ENCODE peak calls at places on chromosomes 4 and X, in seven cellular contexts. One of them, this sample, is unnamed.

GRCh38 chr4:106898621-106899230 is 137.4 kb downstream of the DKK2 start:
- DNase-seq in BJ: peak
- DNase-seq in keratinocyte: peak
- DNase-seq in CD8-positive, alpha-beta T cell: no peak
- DNase-seq in Peyer's patch: peak
- DNase-seq in brain microvascular endothelial cell: peak
- DNase-seq in bronchial epithelial cell: peak
- DNase-seq in this sample: peak

GRCh38 chrX:19303216-19303880 is 40.4 kb upstream of the PDHA1 start:
- DNase-seq in brain microvascular endothelial cell: peak
- DNase-seq in keratinocyte: peak
- DNase-seq in bronchial epithelial cell: peak
- DNase-seq in BJ: peak
- DNase-seq in CD8-positive, alpha-beta T cell: no peak
- DNase-seq in Peyer's patch: peak
- DNase-seq in this sample: peak

GRCh38 chrX:130836447-130836846 is 66.6 kb downstream of the ENOX2 start:
- DNase-seq in bronchial epithelial cell: peak
- DNase-seq in brain microvascular endothelial cell: peak
- DNase-seq in CD8-positive, alpha-beta T cell: no peak
- DNase-seq in keratinocyte: no peak
- DNase-seq in Peyer's patch: no peak
- DNase-seq in BJ: no peak
- DNase-seq in this sample: peak

GRCh38 chr4:17030543-17030942 is 132.1 kb upstream of the LDB2 start:
- DNase-seq in CD8-positive, alpha-beta T cell: no peak
- DNase-seq in brain microvascular endothelial cell: peak
- DNase-seq in bronchial epithelial cell: peak
- DNase-seq in Peyer's patch: no peak
- DNase-seq in keratinocyte: peak
- DNase-seq in BJ: peak
- DNase-seq in this sample: peak

GRCh38 chr4:30717208-30718020 is 2.8 kb upstream of the PCDH7 start:
- DNase-seq in brain microvascular endothelial cell: peak
- DNase-seq in Peyer's patch: peak
- DNase-seq in BJ: no peak
- DNase-seq in CD8-positive, alpha-beta T cell: no peak
- DNase-seq in keratinocyte: no peak
- DNase-seq in bronchial epithelial cell: peak
- DNase-seq in this sample: peak

GRCh38 chrX:25337841-25338240 is 322.1 kb upstream of the ARX start:
- DNase-seq in brain microvascular endothelial cell: no peak
- DNase-seq in CD8-positive, alpha-beta T cell: no peak
- DNase-seq in bronchial epithelial cell: no peak
- DNase-seq in BJ: no peak
- DNase-seq in Peyer's patch: no peak
- DNase-seq in keratinocyte: no peak
- DNase-seq in this sample: no peak

GRCh38 chr4:119124314-119124713 is 11.3 kb upstream of the MYOZ2 start:
- DNase-seq in CD8-positive, alpha-beta T cell: no peak
- DNase-seq in bronchial epithelial cell: no peak
- DNase-seq in Peyer's patch: no peak
- DNase-seq in BJ: no peak
- DNase-seq in keratinocyte: no peak
- DNase-seq in brain microvascular endothelial cell: no peak
- DNase-seq in this sample: peak

GRCh38 chr4:100984901-100985300 is 362.4 kb downstream of the PPP3CA start:
- DNase-seq in CD8-positive, alpha-beta T cell: no peak
- DNase-seq in keratinocyte: no peak
- DNase-seq in bronchial epithelial cell: peak
- DNase-seq in Peyer's patch: no peak
- DNase-seq in BJ: peak
- DNase-seq in brain microvascular endothelial cell: no peak
- DNase-seq in this sample: peak

GRCh38 chr4:181677203-181677602 is 566.0 kb upstream of the TENM3 start:
- DNase-seq in CD8-positive, alpha-beta T cell: no peak
- DNase-seq in BJ: no peak
- DNase-seq in Peyer's patch: no peak
- DNase-seq in bronchial epithelial cell: no peak
- DNase-seq in keratinocyte: no peak
- DNase-seq in brain microvascular endothelial cell: no peak
- DNase-seq in this sample: no peak

GRCh38 chr4:148054275-148054674 is 322.4 kb downstream of the ARHGAP10 start:
- DNase-seq in Peyer's patch: no peak
- DNase-seq in brain microvascular endothelial cell: peak
- DNase-seq in CD8-positive, alpha-beta T cell: no peak
- DNase-seq in keratinocyte: no peak
- DNase-seq in bronchial epithelial cell: peak
- DNase-seq in BJ: no peak
- DNase-seq in this sample: peak

GRCh38 chr4:125765936-125766335 is 451.2 kb downstream of the FAT4 start:
- DNase-seq in keratinocyte: no peak
- DNase-seq in bronchial epithelial cell: peak
- DNase-seq in CD8-positive, alpha-beta T cell: no peak
- DNase-seq in brain microvascular endothelial cell: no peak
- DNase-seq in BJ: no peak
- DNase-seq in Peyer's patch: no peak
- DNase-seq in this sample: peak

GRCh38 chr4:42519803-42520417 is 122.6 kb downstream of the SHISA3 start:
- DNase-seq in bronchial epithelial cell: peak
- DNase-seq in keratinocyte: no peak
- DNase-seq in Peyer's patch: peak
- DNase-seq in brain microvascular endothelial cell: peak
- DNase-seq in CD8-positive, alpha-beta T cell: no peak
- DNase-seq in BJ: no peak
- DNase-seq in this sample: peak

GRCh38 chr4:3276961-3277360 is 15.9 kb upstream of the RGS12 start:
- DNase-seq in brain microvascular endothelial cell: peak
- DNase-seq in bronchial epithelial cell: no peak
- DNase-seq in Peyer's patch: peak
- DNase-seq in BJ: no peak
- DNase-seq in keratinocyte: no peak
- DNase-seq in CD8-positive, alpha-beta T cell: no peak
- DNase-seq in this sample: peak

GRCh38 chrX:71167031-71167781 is 22.6 kb downstream of the NLGN3 start:
- DNase-seq in keratinocyte: no peak
- DNase-seq in brain microvascular endothelial cell: no peak
- DNase-seq in Peyer's patch: no peak
- DNase-seq in bronchial epithelial cell: no peak
- DNase-seq in BJ: no peak
- DNase-seq in CD8-positive, alpha-beta T cell: no peak
- DNase-seq in this sample: no peak

GRCh38 chr4:134862116-134862515 is 660.5 kb upstream of the PABPC4L start:
- DNase-seq in CD8-positive, alpha-beta T cell: no peak
- DNase-seq in keratinocyte: no peak
- DNase-seq in brain microvascular endothelial cell: no peak
- DNase-seq in BJ: peak
- DNase-seq in bronchial epithelial cell: peak
- DNase-seq in Peyer's patch: no peak
- DNase-seq in this sample: peak

GRCh38 chrX:83984961-83985360 is 124.0 kb downstream of the CYLC1 start:
- DNase-seq in keratinocyte: no peak
- DNase-seq in Peyer's patch: no peak
- DNase-seq in BJ: no peak
- DNase-seq in brain microvascular endothelial cell: no peak
- DNase-seq in bronchial epithelial cell: no peak
- DNase-seq in CD8-positive, alpha-beta T cell: no peak
- DNase-seq in this sample: no peak

GRCh38 chr4:87950516-87950915 is 25.0 kb upstream of the SPP1 start:
- DNase-seq in CD8-positive, alpha-beta T cell: no peak
- DNase-seq in keratinocyte: no peak
- DNase-seq in BJ: no peak
- DNase-seq in Peyer's patch: no peak
- DNase-seq in brain microvascular endothelial cell: no peak
- DNase-seq in bronchial epithelial cell: no peak
- DNase-seq in this sample: no peak

GRCh38 chr4:82889287-82889686 is 1.7 kb downstream of the SEC31A start:
- DNase-seq in CD8-positive, alpha-beta T cell: no peak
- DNase-seq in Peyer's patch: no peak
- DNase-seq in BJ: no peak
- DNase-seq in brain microvascular endothelial cell: no peak
- DNase-seq in keratinocyte: no peak
- DNase-seq in bronchial epithelial cell: no peak
- DNase-seq in this sample: no peak

GRCh38 chr4:146494143-146494542 is 27.6 kb downstream of the SLC10A7 start:
- DNase-seq in Peyer's patch: no peak
- DNase-seq in keratinocyte: no peak
- DNase-seq in BJ: no peak
- DNase-seq in CD8-positive, alpha-beta T cell: no peak
- DNase-seq in brain microvascular endothelial cell: no peak
- DNase-seq in bronchial epithelial cell: no peak
- DNase-seq in this sample: no peak

GRCh38 chr4:72319596-72319995 is 249.4 kb downstream of the ADAMTS3 start:
- DNase-seq in bronchial epithelial cell: peak
- DNase-seq in Peyer's patch: no peak
- DNase-seq in BJ: peak
- DNase-seq in brain microvascular endothelial cell: peak
- DNase-seq in keratinocyte: no peak
- DNase-seq in CD8-positive, alpha-beta T cell: no peak
- DNase-seq in this sample: no peak

GRCh38 chr4:169090479-169091215 is 80.6 kb upstream of the CBR4 start:
- DNase-seq in Peyer's patch: no peak
- DNase-seq in brain microvascular endothelial cell: no peak
- DNase-seq in CD8-positive, alpha-beta T cell: no peak
- DNase-seq in BJ: no peak
- DNase-seq in bronchial epithelial cell: no peak
- DNase-seq in keratinocyte: no peak
- DNase-seq in this sample: no peak
- H3K4me3 ChIP-seq in Peyer's patch: no peak
- H3K4me3 ChIP-seq in brain microvascular endothelial cell: no peak
- H3K4me3 ChIP-seq in CD8-positive, alpha-beta T cell: no peak
- H3K4me3 ChIP-seq in BJ: no peak
- H3K4me3 ChIP-seq in bronchial epithelial cell: no peak
- H3K4me3 ChIP-seq in keratinocyte: no peak
- H3K4me3 ChIP-seq in this sample: no peak

DNA sequence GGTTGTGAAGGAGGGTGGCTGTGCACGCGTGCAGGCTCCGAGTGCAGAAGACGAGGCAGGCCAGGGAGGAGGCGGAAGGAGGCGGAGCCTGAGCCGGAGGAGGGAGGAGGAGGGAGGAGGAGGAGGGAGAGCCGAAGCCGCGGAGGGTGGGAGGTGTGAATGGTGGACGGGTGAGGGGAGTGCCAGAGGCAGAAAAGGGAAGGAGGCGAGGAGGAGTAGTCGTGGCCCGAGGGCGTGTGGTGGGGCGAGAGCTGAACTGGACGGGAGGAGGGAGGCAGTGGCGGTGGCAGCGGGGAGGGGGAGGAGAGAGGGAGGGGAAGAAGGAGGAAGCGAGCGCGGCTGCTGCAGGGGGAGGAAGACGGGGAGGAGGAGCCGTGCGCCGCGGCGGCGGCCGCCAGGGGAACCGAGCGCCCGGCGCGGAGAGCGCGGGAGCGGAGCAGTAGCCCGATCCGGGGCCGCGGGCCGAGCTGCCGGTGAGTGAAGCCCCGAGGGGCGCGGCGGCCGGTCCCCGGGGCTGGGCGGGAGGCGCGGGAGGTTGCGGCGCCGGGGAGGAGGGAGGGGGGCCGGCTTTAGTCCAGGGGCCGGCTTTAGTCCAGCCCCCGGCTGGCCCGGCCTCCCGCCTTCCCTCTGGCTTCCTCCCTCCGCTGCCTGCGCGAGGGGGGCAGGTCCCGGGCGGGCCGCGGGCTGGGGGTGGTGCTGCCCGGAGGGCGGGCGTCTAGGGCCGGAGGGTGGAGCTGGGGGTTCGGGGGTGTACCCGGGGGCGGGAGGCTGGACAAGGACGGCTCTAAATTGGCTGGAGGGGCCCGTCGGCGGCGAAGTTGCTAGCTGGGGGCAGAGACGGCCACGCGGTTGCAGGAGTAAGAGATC is at the start of gene TMEM164:
- DNase-seq in brain microvascular endothelial cell: peak
- DNase-seq in bronchial epithelial cell: peak
- DNase-seq in keratinocyte: no peak
- DNase-seq in BJ: no peak
- DNase-seq in CD8-positive, alpha-beta T cell: peak
- DNase-seq in Peyer's patch: peak
- DNase-seq in this sample: peak
- TF ChIP-seq CTCF in brain microvascular endothelial cell: no peak
- TF ChIP-seq CTCF in bronchial epithelial cell: peak
- TF ChIP-seq CTCF in keratinocyte: peak
- TF ChIP-seq CTCF in BJ: no peak
- TF ChIP-seq CTCF in CD8-positive, alpha-beta T cell: no peak
- TF ChIP-seq CTCF in Peyer's patch: peak
- TF ChIP-seq CTCF in this sample: no peak

GRCh38 chr4:69874507-69874906 is 14.6 kb upstream of the SULT1E1 start:
- DNase-seq in keratinocyte: no peak
- DNase-seq in BJ: no peak
- DNase-seq in Peyer's patch: no peak
- DNase-seq in brain microvascular endothelial cell: no peak
- DNase-seq in bronchial epithelial cell: peak
- DNase-seq in CD8-positive, alpha-beta T cell: no peak
- DNase-seq in this sample: no peak
- H3K4me3 ChIP-seq in keratinocyte: no peak
- H3K4me3 ChIP-seq in BJ: no peak
- H3K4me3 ChIP-seq in Peyer's patch: no peak
- H3K4me3 ChIP-seq in brain microvascular endothelial cell: no peak
- H3K4me3 ChIP-seq in bronchial epithelial cell: no peak
- H3K4me3 ChIP-seq in CD8-positive, alpha-beta T cell: no peak
- H3K4me3 ChIP-seq in this sample: no peak

DNA sequence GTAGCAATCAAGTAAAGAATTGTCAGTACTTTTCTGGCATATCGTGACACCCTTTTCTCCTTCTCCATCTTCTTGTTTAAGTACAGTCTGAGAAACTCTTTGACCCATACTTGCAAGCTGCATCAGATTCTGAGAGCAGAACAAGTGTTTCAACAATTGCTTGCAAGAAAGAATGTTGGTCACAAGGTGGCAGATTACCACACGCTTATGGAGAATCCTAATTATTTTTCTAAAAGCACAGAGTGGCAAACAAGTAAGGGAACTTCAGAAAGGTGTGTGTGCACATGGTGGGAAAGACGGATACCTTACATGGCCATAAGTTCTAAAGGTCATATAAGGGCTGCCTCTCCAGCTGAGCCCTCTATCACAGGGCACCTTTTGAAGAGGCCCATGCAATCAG is 136.4 kb upstream of the FGF13 start:
- DNase-seq in CD8-positive, alpha-beta T cell: no peak
- DNase-seq in Peyer's patch: no peak
- DNase-seq in brain microvascular endothelial cell: no peak
- DNase-seq in bronchial epithelial cell: peak
- DNase-seq in keratinocyte: no peak
- DNase-seq in BJ: no peak
- DNase-seq in this sample: peak
- TF ChIP-seq CTCF in CD8-positive, alpha-beta T cell: no peak
- TF ChIP-seq CTCF in Peyer's patch: no peak
- TF ChIP-seq CTCF in brain microvascular endothelial cell: no peak
- TF ChIP-seq CTCF in bronchial epithelial cell: peak
- TF ChIP-seq CTCF in keratinocyte: peak
- TF ChIP-seq CTCF in BJ: peak
- TF ChIP-seq CTCF in this sample: no peak